ENCODE peak calls at places on chromosomes 16 and 17, in five cellular contexts. K is LoVo; T is colonic mucosa; U is MCF 10A; V is activated CD4-positive, alpha-beta T cell treated with anti-CD3 and anti-CD28 coated beads, Interleukin-2, amount 10 ng/mL, durations not matched to agents 7 days and 5 days. I is an unnamed sample.

GRCh38 chr16:83946781-83947566 is 6.1 kb upstream of the OSGIN1 start:
- DNase-seq in K (no peak), T (no peak), U (no peak), V (no peak), I (no peak)

GRCh38 chr17:64081802-64082799 is 47.8 kb downstream of the ERN1 start:
- DNase-seq in K (peak; percentile 90), T (peak; percentile 33), U (peak; percentile 87), V (peak; percentile 75), I (no peak)

GRCh38 chr16:85563515-85564276 is 49.4 kb upstream of the GSE1 start:
- DNase-seq in K (no peak), T (peak; percentile 94), U (no peak), V (no peak), I (peak; percentile 74)

GRCh38 chr17:70552982-70553334 is 383.6 kb downstream of the KCNJ2 start:
- DNase-seq in K (no peak), T (no peak), U (no peak), V (no peak), I (no peak)

GRCh38 chr16:74837056-74837455 is 62.4 kb upstream of the FA2H start:
- DNase-seq in K (no peak), T (no peak), U (no peak), V (no peak), I (no peak)

GRCh38 chr17:177762-178161 is 3.7 kb downstream of the DOC2B start:
- DNase-seq in K (no peak), T (no peak), U (no peak), V (no peak), I (no peak)

GRCh38 chr16:67989322-67990017 is 9.2 kb upstream of the DPEP3 start:
- DNase-seq in K (no peak), T (no peak), U (no peak), V (no peak), I (no peak)

GRCh38 chr16:74724820-74725549 is 24.3 kb upstream of the MLKL start:
- DNase-seq in K (no peak), T (no peak), U (peak; percentile 68), V (no peak), I (no peak)

GRCh38 chr16:68083861-68084503 is 1.2 kb upstream of the NFATC3 start:
- DNase-seq in K (no peak), T (peak; percentile 47), U (no peak), V (no peak), I (peak; percentile 51)

I was measured in left lung.